ENCODE peak calls at places on chromosomes 5 and 9, in four cellular contexts. One of them, this sample, is unnamed.
A peak's percentile ranks its signal among the peaks of the same experiment; 100 is the strongest.

GRCh38 chr9:136713555-136713949 is 1.2 kb downstream of the DIPK1B start:
- DNase-seq in SK-N-SH: peak; percentile 80
- DNase-seq in GM12878: no peak
- DNase-seq in HepG2: no peak
- DNase-seq in this sample: no peak

GRCh38 chr5:172789687-172790495 is 18.9 kb upstream of the DUSP1 start:
- DNase-seq in HepG2: no peak
- DNase-seq in GM12878: no peak
- DNase-seq in SK-N-SH: no peak
- DNase-seq in this sample: no peak

GRCh38 chr5:125870271-125870670 is 552.9 kb upstream of the GRAMD2B start:
- DNase-seq in HepG2: no peak
- DNase-seq in SK-N-SH: peak; percentile 55
- DNase-seq in GM12878: no peak
- DNase-seq in this sample: no peak

GRCh38 chr5:35815089-35815936 is 41.4 kb upstream of the IL7R start:
- DNase-seq in HepG2: peak; percentile 44
- DNase-seq in SK-N-SH: peak; percentile 27
- DNase-seq in GM12878: no peak
- DNase-seq in this sample: peak; percentile 68

GRCh38 chr5:132466453-132467291 is 23.9 kb downstream of the IRF1 start:
- DNase-seq in SK-N-SH: no peak
- DNase-seq in GM12878: peak; percentile 94
- DNase-seq in HepG2: peak; percentile 61
- DNase-seq in this sample: no peak

GRCh38 chr9:134219721-134220060 is 55.3 kb upstream of the RNU6ATAC start:
- DNase-seq in HepG2: no peak
- DNase-seq in GM12878: no peak
- DNase-seq in SK-N-SH: peak; percentile 15
- DNase-seq in this sample: no peak

GRCh38 chr9:88425538-88425950 is 37.3 kb downstream of the SPIN1 start:
- DNase-seq in HepG2: no peak
- DNase-seq in SK-N-SH: no peak
- DNase-seq in GM12878: no peak
- DNase-seq in this sample: no peak

GRCh38 chr9:135166566-135166965 is 79.1 kb downstream of the OLFM1 start:
- DNase-seq in HepG2: no peak
- DNase-seq in GM12878: no peak
- DNase-seq in SK-N-SH: no peak
- DNase-seq in this sample: peak; percentile 5

GRCh38 chr5:164048527-164048926 is 543.1 kb downstream of the MAT2B start:
- DNase-seq in GM12878: no peak
- DNase-seq in SK-N-SH: peak; percentile 3
- DNase-seq in HepG2: no peak
- DNase-seq in this sample: no peak

GRCh38 chr5:174501461-174502069 is 222.8 kb upstream of the MSX2 start:
- DNase-seq in SK-N-SH: no peak
- DNase-seq in GM12878: no peak
- DNase-seq in HepG2: no peak
- DNase-seq in this sample: no peak

GRCh38 chr5:8756498-8757084 is 789.3 kb downstream of the SEMA5A start:
- DNase-seq in GM12878: no peak
- DNase-seq in SK-N-SH: peak; percentile 33
- DNase-seq in HepG2: no peak
- DNase-seq in this sample: no peak
- TF ChIP-seq FOXM1 in GM12878: no peak
- TF ChIP-seq FOXM1 in SK-N-SH: no peak
- TF ChIP-seq FOXM1 in HepG2: no peak
- TF ChIP-seq FOXM1 in this sample: no peak

DNA sequence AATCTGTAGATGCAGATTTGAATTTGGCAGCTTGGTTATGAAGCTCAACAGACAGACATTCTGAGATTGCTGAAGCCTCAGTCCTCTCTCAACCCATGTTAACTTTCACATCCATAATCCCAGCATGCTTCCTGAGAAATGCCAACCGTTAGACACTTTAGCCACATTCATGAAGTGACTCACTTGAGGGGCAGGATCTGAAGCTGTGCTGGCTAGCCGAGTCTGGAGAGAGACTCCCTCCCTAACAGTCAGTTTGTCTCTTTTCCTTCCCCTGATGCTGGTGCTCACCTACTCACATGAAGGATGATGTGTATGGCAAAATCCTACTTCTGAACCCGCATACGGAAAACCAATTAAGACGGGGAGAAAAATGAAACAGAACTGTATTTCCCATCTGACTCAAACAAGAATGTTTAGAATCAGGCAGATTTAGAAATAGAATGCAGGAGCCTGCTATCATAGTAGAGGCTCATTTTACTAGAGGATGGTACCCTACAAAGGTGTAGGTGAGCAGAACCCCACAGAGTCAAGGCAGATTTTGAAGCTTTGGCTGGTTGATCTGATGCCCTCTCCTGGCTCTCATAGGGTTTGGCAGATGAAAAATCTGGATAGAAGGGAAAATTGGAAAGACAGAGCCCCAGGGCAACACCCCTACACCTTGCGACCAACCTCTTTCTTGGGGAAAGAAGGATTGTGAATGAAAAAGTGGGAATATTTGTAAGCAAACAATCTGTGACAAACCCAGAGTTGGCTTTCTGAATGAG is 150.9 kb upstream of the LHFPL2 start:
- DNase-seq in GM12878: no peak
- DNase-seq in HepG2: no peak
- DNase-seq in SK-N-SH: no peak
- DNase-seq in this sample: no peak
- H3K9ac ChIP-seq in GM12878: no peak overlapping the region
- H3K9ac ChIP-seq in HepG2: no peak overlapping the region
- H3K9ac ChIP-seq in SK-N-SH: peak overlapping the region; percentile 51
- H3K9ac ChIP-seq in this sample: no peak overlapping the region

GRCh38 chr9:34412336-34412735 is 35.6 kb upstream of the MYORG start:
- DNase-seq in SK-N-SH: no peak
- DNase-seq in HepG2: no peak
- DNase-seq in GM12878: no peak
- DNase-seq in this sample: no peak

GRCh38 chr9:34405719-34406118 is 29.0 kb upstream of the MYORG start:
- DNase-seq in HepG2: no peak
- DNase-seq in SK-N-SH: no peak
- DNase-seq in GM12878: no peak
- DNase-seq in this sample: no peak

GRCh38 chr9:34403554-34404380 is 27.1 kb upstream of the MYORG start:
- DNase-seq in HepG2: peak; percentile 50
- DNase-seq in GM12878: no peak
- DNase-seq in SK-N-SH: peak; percentile 78
- DNase-seq in this sample: peak; percentile 73

GRCh38 chr9:34406219-34406618 is 29.5 kb upstream of the MYORG start:
- DNase-seq in GM12878: no peak
- DNase-seq in SK-N-SH: no peak
- DNase-seq in HepG2: no peak
- DNase-seq in this sample: no peak

DNA sequence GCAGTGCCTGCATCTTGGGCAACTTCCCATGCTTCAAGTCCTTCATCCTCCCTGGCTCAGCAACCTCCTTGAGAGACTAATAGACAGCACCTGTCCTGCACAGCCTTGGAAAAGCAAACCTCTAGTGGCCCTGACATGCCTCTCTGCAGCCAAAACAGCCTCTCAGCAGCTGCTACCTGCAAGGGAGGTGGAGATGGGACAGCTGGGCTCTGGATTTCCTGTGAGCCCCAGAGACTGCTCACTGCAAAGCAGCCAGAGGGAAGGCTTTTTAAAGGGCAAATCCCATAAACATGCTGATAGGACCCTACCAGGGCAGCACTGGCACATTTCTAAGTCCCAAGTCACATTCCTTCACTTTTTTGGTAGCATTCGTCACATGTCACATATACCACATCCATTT is 31.5 kb upstream of the MYORG start:
- DNase-seq in HepG2: no peak
- DNase-seq in GM12878: no peak
- DNase-seq in SK-N-SH: no peak
- DNase-seq in this sample: no peak
- TF ChIP-seq FOXM1 in HepG2: no peak
- TF ChIP-seq FOXM1 in GM12878: no peak
- TF ChIP-seq FOXM1 in SK-N-SH: no peak
- TF ChIP-seq FOXM1 in this sample: no peak

DNA sequence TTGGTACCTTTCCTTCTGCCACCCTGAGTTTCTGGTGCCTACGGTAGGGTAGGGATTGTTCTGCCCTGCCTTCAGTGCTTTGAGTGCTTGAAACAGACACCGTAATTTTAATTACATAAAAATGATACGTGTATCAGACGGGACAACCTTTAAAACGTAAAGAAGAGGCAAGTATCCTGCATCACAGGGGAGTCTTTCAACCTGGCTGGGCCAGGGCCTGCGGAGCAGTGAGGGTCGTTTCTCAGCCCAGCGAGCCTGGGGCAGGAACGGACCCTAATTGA is 480 bp upstream of the DAB2IP start:
- DNase-seq in SK-N-SH: no peak
- DNase-seq in GM12878: no peak
- DNase-seq in HepG2: no peak
- DNase-seq in this sample: no peak
- H3K9ac ChIP-seq in SK-N-SH: no peak overlapping the region
- H3K9ac ChIP-seq in GM12878: no peak overlapping the region
- H3K9ac ChIP-seq in HepG2: peak overlapping the region; percentile 47
- H3K9ac ChIP-seq in this sample: no peak overlapping the region

GRCh38 chr9:96619109-96619435 is 571 bp downstream of the CDC14B start:
- DNase-seq in HepG2: no peak
- DNase-seq in SK-N-SH: peak; percentile 61
- DNase-seq in GM12878: no peak
- DNase-seq in this sample: no peak

GRCh38 chr9:96617439-96618185 is 2.0 kb downstream of the CDC14B start:
- DNase-seq in HepG2: no peak
- DNase-seq in SK-N-SH: no peak
- DNase-seq in GM12878: no peak
- DNase-seq in this sample: no peak

GRCh38 chr9:96619491-96620154 is at the start of gene CDC14B:
- DNase-seq in HepG2: peak; percentile 92
- DNase-seq in SK-N-SH: peak; percentile 94
- DNase-seq in GM12878: no peak
- DNase-seq in this sample: peak; percentile 92

GRCh38 chr9:96616817-96617438 is 2.7 kb downstream of the CDC14B start:
- DNase-seq in SK-N-SH: no peak
- DNase-seq in HepG2: no peak
- DNase-seq in GM12878: no peak
- DNase-seq in this sample: no peak

DNA sequence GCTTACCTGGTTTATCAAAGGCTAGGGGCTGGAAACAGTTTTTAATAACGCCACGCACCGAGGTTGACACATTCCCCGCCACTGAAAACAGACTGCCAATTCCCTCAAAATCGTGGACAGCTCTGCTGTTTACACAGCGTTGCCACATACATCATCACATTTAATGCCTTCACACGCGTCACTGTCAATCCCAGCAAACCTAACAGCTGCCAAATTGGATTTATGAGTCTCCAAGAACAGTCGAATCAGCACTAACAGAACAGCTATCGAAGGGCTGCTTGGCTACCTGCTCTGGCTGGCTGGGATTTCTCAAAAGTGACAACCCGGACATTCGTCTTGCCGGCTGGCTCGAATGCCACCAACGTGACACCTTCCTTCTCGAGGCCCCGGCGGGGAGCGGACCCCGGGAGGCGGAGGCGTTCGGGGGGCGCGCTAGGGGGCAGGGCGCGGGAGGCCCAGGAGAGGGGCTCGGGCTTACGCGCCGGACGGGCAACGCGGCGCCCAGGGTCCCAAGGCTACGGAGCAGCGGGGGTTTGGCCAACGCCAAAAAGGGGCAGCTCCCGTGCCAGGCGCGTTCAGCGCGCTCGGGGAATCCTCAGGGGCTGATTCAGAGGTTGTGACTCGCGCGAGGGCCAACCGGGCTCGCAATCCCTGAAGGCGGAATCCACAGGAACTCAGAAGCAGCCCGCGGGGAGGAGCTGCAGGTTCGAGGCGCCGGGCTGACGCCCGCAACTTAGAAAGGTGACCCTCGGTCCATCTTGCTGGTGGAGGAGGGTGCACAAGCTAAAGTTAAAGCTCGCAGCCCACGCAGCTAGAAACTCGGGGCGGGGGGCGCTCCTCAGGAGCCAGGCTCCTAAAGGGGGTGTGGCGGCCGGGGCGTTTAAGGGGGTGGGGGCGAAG is 1.2 kb downstream of the CDC14B start:
- DNase-seq in SK-N-SH: peak; percentile 63
- DNase-seq in GM12878: no peak
- DNase-seq in HepG2: peak; percentile 42
- DNase-seq in this sample: peak; percentile 36
- TF ChIP-seq FOXM1 in SK-N-SH: no peak
- TF ChIP-seq FOXM1 in GM12878: no peak
- TF ChIP-seq FOXM1 in HepG2: no peak
- TF ChIP-seq FOXM1 in this sample: no peak

DNA sequence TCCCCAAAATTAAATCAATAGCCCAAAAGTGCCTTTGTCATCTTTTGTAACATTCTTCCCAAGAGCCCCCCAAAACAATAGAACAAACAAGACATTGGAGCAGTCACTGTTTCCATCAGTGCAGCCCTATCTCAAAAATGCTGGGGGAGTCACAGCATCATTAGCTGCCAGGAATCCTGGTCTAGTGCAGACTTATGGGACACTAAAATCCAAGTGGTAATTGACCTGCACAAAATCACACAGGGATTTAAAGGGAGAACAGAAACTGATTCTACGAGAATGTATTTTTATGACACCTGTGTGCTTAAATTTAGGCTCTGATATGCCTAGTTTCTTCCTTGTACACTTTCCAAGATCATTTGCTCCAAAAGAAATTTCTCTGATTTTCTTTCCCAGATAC is 172.9 kb downstream of the GLIS3 start:
- DNase-seq in GM12878: no peak
- DNase-seq in SK-N-SH: no peak
- DNase-seq in HepG2: no peak
- DNase-seq in this sample: no peak
- H3K9ac ChIP-seq in GM12878: no peak overlapping the region
- H3K9ac ChIP-seq in SK-N-SH: peak overlapping the region; percentile 53
- H3K9ac ChIP-seq in HepG2: no peak overlapping the region
- H3K9ac ChIP-seq in this sample: no peak overlapping the region

GRCh38 chr9:127050152-127050551 is 72.3 kb downstream of the ANGPTL2 start:
- DNase-seq in GM12878: no peak
- DNase-seq in HepG2: no peak
- DNase-seq in SK-N-SH: no peak
- DNase-seq in this sample: no peak

GRCh38 chr9:127047971-127048370 is 74.5 kb downstream of the ANGPTL2 start:
- DNase-seq in GM12878: no peak
- DNase-seq in SK-N-SH: no peak
- DNase-seq in HepG2: no peak
- DNase-seq in this sample: no peak

GRCh38 chr9:127049581-127049980 is 72.9 kb downstream of the ANGPTL2 start:
- DNase-seq in SK-N-SH: no peak
- DNase-seq in HepG2: no peak
- DNase-seq in GM12878: no peak
- DNase-seq in this sample: no peak

GRCh38 chr9:127050581-127050980 is 71.9 kb downstream of the ANGPTL2 start:
- DNase-seq in SK-N-SH: no peak
- DNase-seq in GM12878: no peak
- DNase-seq in HepG2: no peak
- DNase-seq in this sample: no peak

DNA sequence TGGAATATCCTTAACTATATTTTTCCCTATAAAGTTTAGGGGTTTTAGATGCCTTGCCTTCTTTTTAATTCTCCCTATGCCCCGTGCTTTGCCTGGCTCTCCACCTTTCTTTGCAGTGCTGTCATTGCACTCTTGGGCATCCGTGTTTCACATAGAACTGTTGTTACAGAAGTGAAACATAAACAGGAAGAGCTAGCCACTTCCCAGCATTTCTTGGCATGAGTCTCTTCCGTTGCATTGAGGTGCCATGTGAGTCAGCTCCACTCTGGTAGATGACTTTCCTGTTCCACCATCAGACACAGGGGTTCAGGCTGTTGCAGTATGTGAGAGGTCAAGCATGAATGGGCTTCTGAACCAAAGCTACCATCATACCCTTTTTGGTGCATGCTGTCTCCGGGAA is 73.4 kb downstream of the ANGPTL2 start:
- DNase-seq in SK-N-SH: no peak
- DNase-seq in GM12878: peak; percentile 69
- DNase-seq in HepG2: no peak
- DNase-seq in this sample: no peak
- TF ChIP-seq FOXM1 in SK-N-SH: no peak
- TF ChIP-seq FOXM1 in GM12878: no peak
- TF ChIP-seq FOXM1 in HepG2: no peak
- TF ChIP-seq FOXM1 in this sample: no peak

This sample was measured in K562.